ENCODE peak calls at places on chromosomes 2 and 18, in four cellular contexts. S, W, Z and H are unnamed samples.

GRCh38 chr2:240935101-240935876 is 29.2 kb downstream of the CROCC2 start:
- DNase-seq in S (no peak), W (no peak), Z (no peak), H (peak; percentile 4)

GRCh38 chr2:69372767-69373166 is 14.3 kb downstream of the GFPT1 start:
- DNase-seq in S (no peak), W (no peak), Z (no peak), H (no peak)

GRCh38 chr2:13616656-13617055 is 899.9 kb downstream of the TRIB2 start:
- DNase-seq in S (no peak), W (no peak), Z (no peak), H (no peak)

GRCh38 chr18:57803119-57803969 is at the start of gene ATP8B1:
- DNase-seq in S (peak; percentile 79), W (peak; percentile 99), Z (peak; percentile 81), H (peak; percentile 98)

GRCh38 chr2:182240862-182241371 is 185.9 kb downstream of the PDE1A start:
- DNase-seq in S (peak; percentile 48), W (peak; percentile 63), Z (peak; percentile 26), H (peak; percentile 59)

GRCh38 chr2:189168876-189169499 is 10.6 kb downstream of the COL5A2 start:
- DNase-seq in S (no peak), W (no peak), Z (no peak), H (no peak)

GRCh38 chr2:239429473-239430350 is 28.9 kb upstream of the HDAC4 start:
- DNase-seq in S (no peak), W (no peak), Z (no peak), H (no peak)

GRCh38 chr2:95258271-95258670 is 16.0 kb upstream of the PROM2 start:
- DNase-seq in S (no peak), W (no peak), Z (no peak), H (no peak)

GRCh38 chr2:20425371-20425881 is 21.4 kb upstream of the RHOB start:
- DNase-seq in S (no peak), W (no peak), Z (no peak), H (no peak)

GRCh38 chr2:43269074-43269572 is 42.7 kb upstream of the ZFP36L2 start:
- DNase-seq in S (peak; percentile 43), W (peak; percentile 51), Z (peak; percentile 94), H (peak; percentile 80)

GRCh38 chr2:42249887-42250286 is 80.7 kb downstream of the EML4 start:
- DNase-seq in S (no peak), W (no peak), Z (no peak), H (peak; percentile 35)

GRCh38 chr2:132477962-132478361 is 61.4 kb downstream of the GPR39 start:
- DNase-seq in S (no peak), W (no peak), Z (no peak), H (no peak)

GRCh38 chr2:62277688-62278087 is 81.8 kb downstream of the B3GNT2 start:
- DNase-seq in S (no peak), W (no peak), Z (no peak), H (no peak)

GRCh38 chr2:10342245-10342951 is 39.7 kb downstream of the HPCAL1 start:
- DNase-seq in S (no peak), W (no peak), Z (no peak), H (no peak)

GRCh38 chr18:60417946-60418345 is 45.4 kb upstream of the MC4R start:
- DNase-seq in S (no peak), W (no peak), Z (no peak), H (no peak)

GRCh38 chr2:168091986-168092385 is 155.4 kb downstream of the STK39 start:
- DNase-seq in S (no peak), W (no peak), Z (no peak), H (no peak)
- H3K36me3 ChIP-seq in S (no peaks in the 10 kb centered on the region), W (no peaks in the 10 kb centered on the region), Z (no peaks in the 10 kb centered on the region), H (no peaks in the 10 kb centered on the region)

GRCh38 chr2:111024496-111024895 is 96.2 kb upstream of the BCL2L11 start:
- DNase-seq in S (no peak), W (no peak), Z (no peak), H (no peak)

GRCh38 chr2:111025288-111025687 is 95.4 kb upstream of the BCL2L11 start:
- DNase-seq in S (no peak), W (no peak), Z (no peak), H (no peak)

GRCh38 chr2:111017909-111018308 is 102.8 kb upstream of the BCL2L11 start:
- DNase-seq in S (no peak), W (no peak), Z (no peak), H (no peak)

GRCh38 chr2:111017034-111017640 is 103.6 kb upstream of the BCL2L11 start:
- DNase-seq in S (no peak), W (no peak), Z (no peak), H (no peak)

DNA sequence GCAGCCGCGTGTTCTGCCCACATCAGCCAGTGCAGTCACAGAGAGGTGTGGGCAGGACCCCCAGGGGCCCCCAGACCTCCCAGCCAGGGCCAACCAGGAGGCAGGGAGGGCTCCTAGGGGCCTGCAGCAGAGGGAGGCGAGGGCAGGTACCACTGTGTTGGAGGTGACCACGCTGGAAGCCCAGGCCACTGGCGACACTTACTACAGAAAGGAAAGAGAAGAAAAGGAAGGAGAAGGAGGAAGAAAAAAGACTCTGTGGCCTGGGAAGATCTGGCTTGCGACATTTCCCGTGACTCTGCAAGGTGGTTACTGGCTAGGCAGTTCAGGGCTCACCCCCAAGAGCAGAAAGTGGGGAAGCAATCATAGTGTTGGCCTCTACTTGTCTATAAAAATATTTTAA is 98.1 kb upstream of the BCL2L11 start:
- DNase-seq in S (no peak), W (no peak), Z (no peak), H (no peak)
- H3K27me3 ChIP-seq in S (no peaks in the 10 kb centered on the region), W (no peaks in the 10 kb centered on the region), Z (no peaks in the 10 kb centered on the region), H (no peaks in the 10 kb centered on the region)

GRCh38 chr2:105455488-105455991 is 56.7 kb upstream of the FHL2 start:
- DNase-seq in S (no peak), W (peak; percentile 60), Z (peak; percentile 41), H (peak; percentile 65)
- H3K36me3 ChIP-seq in S (no peaks in the 10 kb centered on the region), W (no peaks in the 10 kb centered on the region), Z (no peaks in the 10 kb centered on the region), H (no peaks in the 10 kb centered on the region)

GRCh38 chr2:64367444-64367843 is 86.5 kb upstream of the LGALSL start:
- DNase-seq in S (no peak), W (no peak), Z (no peak), H (no peak)
- H3K27me3 ChIP-seq in S (no peaks in the 10 kb centered on the region), W (no peaks in the 10 kb centered on the region), Z (no peaks in the 10 kb centered on the region), H (no peaks in the 10 kb centered on the region)

DNA sequence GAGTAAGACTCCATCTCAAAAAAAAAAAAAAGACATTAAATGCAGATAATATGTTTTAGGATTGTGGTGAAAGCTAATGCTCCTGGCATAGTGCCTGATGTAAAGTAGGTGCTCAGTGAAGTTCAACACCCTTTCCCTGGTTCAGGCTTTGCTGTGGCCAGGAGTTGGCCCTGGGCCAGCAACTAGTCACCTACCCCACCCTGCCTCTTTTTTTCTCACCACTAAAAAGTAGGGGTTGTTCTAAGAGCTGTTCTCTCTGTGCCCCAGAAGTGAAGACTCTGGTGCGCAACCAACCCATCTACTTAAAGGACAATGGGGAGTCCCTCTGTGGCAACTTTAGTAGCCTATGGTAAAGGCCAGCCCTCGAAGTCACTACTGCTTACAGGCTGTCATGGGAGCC is 75.9 kb downstream of the DNMT3A start:
- DNase-seq in S (no peak), W (peak; percentile 54), Z (no peak), H (no peak)
- H3K36me3 ChIP-seq in S (no peaks in the 10 kb centered on the region), W (no peaks in the 10 kb centered on the region), Z (no peaks in the 10 kb centered on the region), H (no peaks in the 10 kb centered on the region)

GRCh38 chr2:231016576-231017249 is 20.6 kb upstream of the C2orf72 start:
- DNase-seq in S (no peak), W (no peak), Z (no peak), H (no peak)
- H3K27me3 ChIP-seq in S (no peaks in the 10 kb centered on the region), W (no peaks in the 10 kb centered on the region), Z (no peaks in the 10 kb centered on the region), H (no peaks in the 10 kb centered on the region)

DNA sequence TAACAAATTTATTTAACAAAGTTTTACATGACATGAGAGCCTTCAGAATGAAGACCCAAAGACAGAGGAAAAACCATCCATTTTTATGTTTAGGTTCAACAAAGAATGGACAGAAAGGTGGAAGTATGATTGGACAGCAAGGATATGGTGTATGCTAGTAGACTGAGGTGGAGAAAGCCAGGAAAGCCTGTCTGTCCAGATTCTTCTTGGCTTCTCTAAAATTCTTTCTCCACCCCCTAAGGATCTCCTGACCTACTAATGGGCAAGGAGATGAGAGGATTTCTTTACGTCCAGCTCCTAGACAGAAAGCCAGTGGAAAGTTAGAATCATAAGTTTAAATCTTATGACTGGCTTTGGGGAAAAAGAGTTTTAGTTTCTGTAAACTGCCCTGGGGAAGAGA is 3.0 kb downstream of the ATIC start:
- DNase-seq in S (no peak), W (no peak), Z (no peak), H (no peak)
- H3K36me3 ChIP-seq in S (peaks cover 29% of the 10 kb centered on the region), W (peaks cover 8% of the 10 kb centered on the region), Z (no peaks in the 10 kb centered on the region), H (no peaks in the 10 kb centered on the region)

DNA sequence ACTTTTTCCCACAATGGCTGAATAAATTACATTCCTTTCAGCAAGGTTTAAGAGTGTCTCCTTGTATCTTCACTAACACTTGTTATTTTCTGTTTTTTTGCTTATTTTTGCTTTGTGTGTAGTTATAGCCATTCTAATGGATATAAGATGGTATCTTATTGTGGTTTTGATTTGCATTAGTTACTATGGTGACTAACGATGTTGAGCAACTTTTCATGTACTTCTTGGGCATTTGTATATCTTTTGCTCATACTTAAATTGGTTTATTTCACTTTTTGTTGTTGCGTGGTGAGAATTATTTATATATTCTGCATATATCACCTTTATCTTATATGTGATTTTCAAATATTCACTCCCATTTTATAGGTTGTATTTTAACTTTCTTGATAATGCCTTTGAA is 79.8 kb upstream of the FSIP2 start:
- DNase-seq in S (no peak), W (no peak), Z (no peak), H (no peak)
- H3K27me3 ChIP-seq in S (no peaks in the 10 kb centered on the region), W (no peaks in the 10 kb centered on the region), Z (no peaks in the 10 kb centered on the region), H (no peaks in the 10 kb centered on the region)